ENCODE peak calls at places on chromosomes 5 and 9, in six cellular contexts. One of them, this sample, is unnamed.

GRCh38 chr5:66675369-66675768 is 79.2 kb downstream of the MAST4 start:
- DNase-seq in H4: no peak
- DNase-seq in stromal cell of bone marrow: no peak
- DNase-seq in colonic mucosa: no peak
- DNase-seq in mesenteric fat pad: no peak
- DNase-seq in T1000: no peak
- DNase-seq in this sample: no peak

GRCh38 chr9:134570726-134571325 is 70.8 kb upstream of the COL5A1 start:
- DNase-seq in H4: peak; percentile 2
- DNase-seq in stromal cell of bone marrow: no peak
- DNase-seq in colonic mucosa: peak; percentile 3
- DNase-seq in mesenteric fat pad: peak; percentile 82
- DNase-seq in T1000: no peak
- DNase-seq in this sample: no peak

GRCh38 chr9:129270205-129270604 is 92.1 kb upstream of the IER5L start:
- DNase-seq in H4: no peak
- DNase-seq in stromal cell of bone marrow: no peak
- DNase-seq in colonic mucosa: no peak
- DNase-seq in mesenteric fat pad: no peak
- DNase-seq in T1000: no peak
- DNase-seq in this sample: no peak

GRCh38 chr9:123959787-123960186 is 29.9 kb upstream of the DENND1A start:
- DNase-seq in H4: no peak
- DNase-seq in stromal cell of bone marrow: no peak
- DNase-seq in colonic mucosa: no peak
- DNase-seq in mesenteric fat pad: no peak
- DNase-seq in T1000: no peak
- DNase-seq in this sample: no peak

GRCh38 chr5:21880164-21880563 is 973.0 kb downstream of the CDH12 start:
- DNase-seq in H4: no peak
- DNase-seq in stromal cell of bone marrow: no peak
- DNase-seq in colonic mucosa: no peak
- DNase-seq in mesenteric fat pad: no peak
- DNase-seq in T1000: no peak
- DNase-seq in this sample: no peak

GRCh38 chr9:8365029-8365428 is 565.5 kb upstream of the DMAC1 start:
- DNase-seq in H4: peak; percentile 4
- DNase-seq in stromal cell of bone marrow: peak; percentile 65
- DNase-seq in colonic mucosa: no peak
- DNase-seq in mesenteric fat pad: no peak
- DNase-seq in T1000: no peak
- DNase-seq in this sample: no peak

GRCh38 chr5:157252741-157253465 is 13.0 kb upstream of the CYFIP2 start:
- DNase-seq in H4: peak; percentile 51
- DNase-seq in stromal cell of bone marrow: peak; percentile 21
- DNase-seq in colonic mucosa: no peak
- DNase-seq in mesenteric fat pad: no peak
- DNase-seq in T1000: no peak
- DNase-seq in this sample: no peak

GRCh38 chr9:106025449-106025848 is 331.1 kb downstream of the TMEM38B start:
- DNase-seq in H4: no peak
- DNase-seq in stromal cell of bone marrow: no peak
- DNase-seq in colonic mucosa: no peak
- DNase-seq in mesenteric fat pad: no peak
- DNase-seq in T1000: no peak
- DNase-seq in this sample: no peak

GRCh38 chr9:68749579-68750159 is 44.6 kb downstream of the PIP5K1B start:
- DNase-seq in H4: no peak
- DNase-seq in stromal cell of bone marrow: no peak
- DNase-seq in colonic mucosa: no peak
- DNase-seq in mesenteric fat pad: no peak
- DNase-seq in T1000: no peak
- DNase-seq in this sample: no peak

GRCh38 chr9:115267788-115268187 is 149.8 kb upstream of the TNC start:
- DNase-seq in H4: peak; percentile 6
- DNase-seq in stromal cell of bone marrow: no peak
- DNase-seq in colonic mucosa: no peak
- DNase-seq in mesenteric fat pad: no peak
- DNase-seq in T1000: peak; percentile 12
- DNase-seq in this sample: no peak

GRCh38 chr5:75049581-75050274 is 2.6 kb downstream of the GCNT4 start:
- DNase-seq in H4: peak; percentile 67
- DNase-seq in stromal cell of bone marrow: peak; percentile 27
- DNase-seq in colonic mucosa: peak; percentile 79
- DNase-seq in mesenteric fat pad: no peak
- DNase-seq in T1000: no peak
- DNase-seq in this sample: no peak

GRCh38 chr5:73174100-73174815 is 1.3 kb downstream of the TMEM174 start:
- DNase-seq in H4: no peak
- DNase-seq in stromal cell of bone marrow: no peak
- DNase-seq in colonic mucosa: no peak
- DNase-seq in mesenteric fat pad: no peak
- DNase-seq in T1000: no peak
- DNase-seq in this sample: no peak

GRCh38 chr5:75363726-75364495 is 26.9 kb downstream of the HMGCR start:
- DNase-seq in H4: peak; percentile 8
- DNase-seq in stromal cell of bone marrow: no peak
- DNase-seq in colonic mucosa: peak; percentile 59
- DNase-seq in mesenteric fat pad: no peak
- DNase-seq in T1000: no peak
- DNase-seq in this sample: no peak

GRCh38 chr5:132485641-132486317 is 4.8 kb downstream of the IRF1 start:
- DNase-seq in H4: no peak
- DNase-seq in stromal cell of bone marrow: no peak
- DNase-seq in colonic mucosa: peak; percentile 16
- DNase-seq in mesenteric fat pad: peak; percentile 79
- DNase-seq in T1000: no peak
- DNase-seq in this sample: no peak

GRCh38 chr5:121489972-121490371 is 361.7 kb upstream of the FTMT start:
- DNase-seq in H4: no peak
- DNase-seq in stromal cell of bone marrow: no peak
- DNase-seq in colonic mucosa: no peak
- DNase-seq in mesenteric fat pad: no peak
- DNase-seq in T1000: no peak
- DNase-seq in this sample: no peak

GRCh38 chr5:96933764-96934163 is 2.1 kb upstream of the LNPEP start:
- DNase-seq in H4: no peak
- DNase-seq in stromal cell of bone marrow: no peak
- DNase-seq in colonic mucosa: no peak
- DNase-seq in mesenteric fat pad: no peak
- DNase-seq in T1000: no peak
- DNase-seq in this sample: no peak

GRCh38 chr5:154179846-154180710 is 10.5 kb upstream of the GALNT10 start:
- DNase-seq in H4: peak; percentile 65
- DNase-seq in stromal cell of bone marrow: no peak
- DNase-seq in colonic mucosa: peak; percentile 33
- DNase-seq in mesenteric fat pad: no peak
- DNase-seq in T1000: no peak
- DNase-seq in this sample: no peak

GRCh38 chr9:94806307-94806893 is 79.9 kb downstream of the AOPEP start:
- DNase-seq in H4: peak; percentile 40
- DNase-seq in stromal cell of bone marrow: no peak
- DNase-seq in colonic mucosa: no peak
- DNase-seq in mesenteric fat pad: no peak
- DNase-seq in T1000: no peak
- DNase-seq in this sample: no peak

GRCh38 chr9:27572566-27572917 is 739 bp downstream of the C9orf72 start:
- DNase-seq in H4: peak; percentile 14
- DNase-seq in stromal cell of bone marrow: peak; percentile 17
- DNase-seq in colonic mucosa: no peak
- DNase-seq in mesenteric fat pad: no peak
- DNase-seq in T1000: no peak
- DNase-seq in this sample: peak; percentile 12

GRCh38 chr5:59039003-59039295 is 456.1 kb downstream of the RAB3C start:
- DNase-seq in H4: no peak
- DNase-seq in stromal cell of bone marrow: no peak
- DNase-seq in colonic mucosa: no peak
- DNase-seq in mesenteric fat pad: no peak
- DNase-seq in T1000: no peak
- DNase-seq in this sample: no peak

GRCh38 chr9:88235615-88236014 is 97.3 kb upstream of the SPATA31C2 start:
- DNase-seq in H4: no peak
- DNase-seq in stromal cell of bone marrow: no peak
- DNase-seq in colonic mucosa: no peak
- DNase-seq in mesenteric fat pad: no peak
- DNase-seq in T1000: no peak
- DNase-seq in this sample: no peak

GRCh38 chr9:32247173-32247572 is 137.3 kb upstream of the ACO1 start:
- DNase-seq in H4: no peak
- DNase-seq in stromal cell of bone marrow: no peak
- DNase-seq in colonic mucosa: no peak
- DNase-seq in mesenteric fat pad: no peak
- DNase-seq in T1000: no peak
- DNase-seq in this sample: no peak

GRCh38 chr9:136671646-136672430 is 9.1 kb downstream of the EGFL7 start:
- DNase-seq in H4: no peak
- DNase-seq in stromal cell of bone marrow: no peak
- DNase-seq in colonic mucosa: no peak
- DNase-seq in mesenteric fat pad: no peak
- DNase-seq in T1000: no peak
- DNase-seq in this sample: no peak

GRCh38 chr9:88742483-88742882 is 207.5 kb downstream of the NXNL2 start:
- DNase-seq in H4: peak; percentile 64
- DNase-seq in stromal cell of bone marrow: peak; percentile 94
- DNase-seq in colonic mucosa: no peak
- DNase-seq in mesenteric fat pad: no peak
- DNase-seq in T1000: no peak
- DNase-seq in this sample: peak; percentile 78

GRCh38 chr5:164002214-164002613 is 496.8 kb downstream of the MAT2B start:
- DNase-seq in H4: no peak
- DNase-seq in stromal cell of bone marrow: no peak
- DNase-seq in colonic mucosa: no peak
- DNase-seq in mesenteric fat pad: no peak
- DNase-seq in T1000: no peak
- DNase-seq in this sample: no peak

GRCh38 chr5:118857700-118858099 is 130.6 kb downstream of the DTWD2 start:
- DNase-seq in H4: peak; percentile 67
- DNase-seq in stromal cell of bone marrow: peak; percentile 19
- DNase-seq in colonic mucosa: no peak
- DNase-seq in mesenteric fat pad: no peak
- DNase-seq in T1000: no peak
- DNase-seq in this sample: no peak

GRCh38 chr5:56838409-56839039 is 23.2 kb downstream of the MAP3K1 start:
- DNase-seq in H4: peak; percentile 69
- DNase-seq in stromal cell of bone marrow: peak; percentile 56
- DNase-seq in colonic mucosa: no peak
- DNase-seq in mesenteric fat pad: no peak
- DNase-seq in T1000: no peak
- DNase-seq in this sample: peak; percentile 60

GRCh38 chr5:98742395-98743073 is 30.9 kb upstream of the RGMB start:
- DNase-seq in H4: no peak
- DNase-seq in stromal cell of bone marrow: no peak
- DNase-seq in colonic mucosa: no peak
- DNase-seq in mesenteric fat pad: no peak
- DNase-seq in T1000: no peak
- DNase-seq in this sample: no peak